ENCODE peak calls at places on chromosomes 16 and 17, in five cellular contexts. One of them, this sample, is unnamed.

GRCh38 chr17:35312346-35312745 is 61.1 kb downstream of the SLFN11 start:
- DNase-seq in AG04449: no peak
- DNase-seq in heart right ventricle: no peak
- DNase-seq in fibroblast of mammary gland: no peak
- DNase-seq in AG04450: no peak
- DNase-seq in this sample: no peak

GRCh38 chr16:68091604-68092261 is 6.6 kb downstream of the NFATC3 start:
- DNase-seq in AG04449: no peak
- DNase-seq in heart right ventricle: no peak
- DNase-seq in fibroblast of mammary gland: peak
- DNase-seq in AG04450: no peak
- DNase-seq in this sample: no peak

GRCh38 chr17:61732169-61732568 is 131.2 kb downstream of the BRIP1 start:
- DNase-seq in AG04449: no peak
- DNase-seq in heart right ventricle: no peak
- DNase-seq in fibroblast of mammary gland: no peak
- DNase-seq in AG04450: no peak
- DNase-seq in this sample: no peak

GRCh38 chr17:41735744-41736143 is 1.3 kb upstream of the HAP1 start:
- DNase-seq in AG04449: no peak
- DNase-seq in heart right ventricle: no peak
- DNase-seq in fibroblast of mammary gland: no peak
- DNase-seq in AG04450: no peak
- DNase-seq in this sample: no peak

GRCh38 chr17:40951011-40951622 is 13.7 kb upstream of the KRT23 start:
- DNase-seq in AG04449: no peak
- DNase-seq in heart right ventricle: no peak
- DNase-seq in fibroblast of mammary gland: no peak
- DNase-seq in AG04450: no peak
- DNase-seq in this sample: no peak

GRCh38 chr16:22123146-22123545 is 30.8 kb downstream of the VWA3A start:
- DNase-seq in AG04449: no peak
- DNase-seq in heart right ventricle: no peak
- DNase-seq in fibroblast of mammary gland: peak
- DNase-seq in AG04450: no peak
- DNase-seq in this sample: peak

GRCh38 chr16:3243882-3244281 is 8.9 kb upstream of the ZNF200 start:
- DNase-seq in AG04449: no peak
- DNase-seq in heart right ventricle: no peak
- DNase-seq in fibroblast of mammary gland: no peak
- DNase-seq in AG04450: no peak
- DNase-seq in this sample: no peak

GRCh38 chr16:22938647-22939046 is 124.7 kb downstream of the HS3ST2 start:
- DNase-seq in AG04449: no peak
- DNase-seq in heart right ventricle: no peak
- DNase-seq in fibroblast of mammary gland: no peak
- DNase-seq in AG04450: no peak
- DNase-seq in this sample: no peak

GRCh38 chr16:842631-843560 is 42.4 kb upstream of the GNG13 start:
- DNase-seq in AG04449: no peak
- DNase-seq in heart right ventricle: no peak
- DNase-seq in fibroblast of mammary gland: no peak
- DNase-seq in AG04450: no peak
- DNase-seq in this sample: no peak

GRCh38 chr16:73523209-73523608 is 475.3 kb upstream of the ZFHX3 start:
- DNase-seq in AG04449: no peak
- DNase-seq in heart right ventricle: no peak
- DNase-seq in fibroblast of mammary gland: no peak
- DNase-seq in AG04450: no peak
- DNase-seq in this sample: no peak

GRCh38 chr17:39966771-39967170 is 4.0 kb downstream of the GSDMA start:
- DNase-seq in AG04449: no peak
- DNase-seq in heart right ventricle: no peak
- DNase-seq in fibroblast of mammary gland: no peak
- DNase-seq in AG04450: no peak
- DNase-seq in this sample: no peak

GRCh38 chr17:40884708-40885512 is at the start of gene KRT20:
- DNase-seq in AG04449: no peak
- DNase-seq in heart right ventricle: no peak
- DNase-seq in fibroblast of mammary gland: no peak
- DNase-seq in AG04450: no peak
- DNase-seq in this sample: peak

GRCh38 chr17:11644265-11645212 is 46.3 kb downstream of the DNAH9 start:
- DNase-seq in AG04449: no peak
- DNase-seq in heart right ventricle: peak
- DNase-seq in fibroblast of mammary gland: peak
- DNase-seq in AG04450: no peak
- DNase-seq in this sample: peak

GRCh38 chr17:1627987-1628855 is at the start of gene SLC43A2:
- DNase-seq in AG04449: no peak
- DNase-seq in heart right ventricle: peak
- DNase-seq in fibroblast of mammary gland: peak
- DNase-seq in AG04450: no peak
- DNase-seq in this sample: peak

GRCh38 chr16:49280022-49280741 is 1.5 kb downstream of the CBLN1 start:
- DNase-seq in AG04449: no peak
- DNase-seq in heart right ventricle: no peak
- DNase-seq in fibroblast of mammary gland: no peak
- DNase-seq in AG04450: no peak
- DNase-seq in this sample: no peak

GRCh38 chr17:75404223-75404738 is 1.2 kb downstream of the GRB2 start:
- DNase-seq in AG04449: no peak
- DNase-seq in heart right ventricle: peak
- DNase-seq in fibroblast of mammary gland: peak
- DNase-seq in AG04450: no peak
- DNase-seq in this sample: peak

GRCh38 chr17:75407655-75408352 is 2.3 kb upstream of the GRB2 start:
- DNase-seq in AG04449: no peak
- DNase-seq in heart right ventricle: no peak
- DNase-seq in fibroblast of mammary gland: no peak
- DNase-seq in AG04450: no peak
- DNase-seq in this sample: no peak

GRCh38 chr17:75405365-75406221 is at the start of gene GRB2:
- DNase-seq in AG04449: no peak
- DNase-seq in heart right ventricle: peak
- DNase-seq in fibroblast of mammary gland: peak
- DNase-seq in AG04450: peak
- DNase-seq in this sample: peak

GRCh38 chr17:75404739-75405364 is 626 bp downstream of the GRB2 start:
- DNase-seq in AG04449: no peak
- DNase-seq in heart right ventricle: peak
- DNase-seq in fibroblast of mammary gland: peak
- DNase-seq in AG04450: no peak
- DNase-seq in this sample: peak

GRCh38 chr17:75406222-75406615 is 741 bp upstream of the GRB2 start:
- DNase-seq in AG04449: no peak
- DNase-seq in heart right ventricle: no peak
- DNase-seq in fibroblast of mammary gland: no peak
- DNase-seq in AG04450: no peak
- DNase-seq in this sample: no peak
- H3K4me3 ChIP-seq in AG04449: peak
- H3K4me3 ChIP-seq in heart right ventricle: no peak
- H3K4me3 ChIP-seq in fibroblast of mammary gland: peak
- H3K4me3 ChIP-seq in AG04450: peak
- H3K4me3 ChIP-seq in this sample: peak

DNA sequence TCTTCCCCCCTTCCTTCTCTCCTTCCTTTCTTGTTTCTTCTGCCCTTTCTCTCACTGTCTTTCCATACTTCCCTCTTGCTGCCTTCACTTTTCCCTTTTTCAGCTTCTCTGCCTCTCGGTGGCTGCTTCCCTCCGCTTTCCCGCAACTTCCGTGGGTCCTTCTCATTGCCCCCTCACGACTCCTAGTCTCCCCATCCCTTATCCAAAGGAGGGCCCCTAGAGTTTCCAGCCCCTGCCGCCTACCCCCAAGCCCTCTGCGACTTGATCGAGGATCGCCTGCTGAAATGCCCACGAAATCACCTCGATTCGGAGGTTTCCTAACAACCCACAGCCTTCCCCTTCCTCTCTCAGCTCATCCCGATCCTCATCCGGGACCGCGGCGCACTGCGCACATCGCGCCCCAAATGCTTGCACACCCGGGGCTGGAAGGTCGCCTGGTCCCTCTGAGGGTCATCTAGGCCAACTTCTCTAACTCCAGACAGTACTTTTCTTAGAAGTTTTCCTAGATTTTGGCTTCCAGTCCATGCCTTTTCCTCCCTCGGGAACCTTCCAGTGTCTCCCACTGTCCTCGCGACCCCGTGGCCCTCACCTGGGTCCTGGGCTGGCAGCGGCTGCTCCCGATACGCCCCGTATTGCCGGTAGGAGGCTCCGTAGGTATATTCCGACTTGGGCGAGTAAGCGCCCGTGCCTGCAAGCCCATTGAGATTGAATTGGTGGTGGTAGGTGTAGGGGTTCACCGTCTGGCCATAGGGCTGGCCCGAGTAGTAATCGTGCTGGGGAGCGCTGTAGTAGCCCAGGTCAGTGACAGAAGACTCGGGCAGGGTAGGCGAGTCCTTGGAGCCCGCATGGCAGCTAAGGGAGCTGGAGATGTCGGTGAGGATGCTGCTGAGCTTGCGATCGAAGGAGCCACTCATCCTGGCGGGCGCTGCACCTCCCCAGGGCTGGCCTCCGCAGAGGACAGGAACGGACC is 654 bp downstream of the DLX3 start:
- DNase-seq in AG04449: no peak
- DNase-seq in heart right ventricle: no peak
- DNase-seq in fibroblast of mammary gland: no peak
- DNase-seq in AG04450: no peak
- DNase-seq in this sample: no peak
- H3K4me3 ChIP-seq in AG04449: peak
- H3K4me3 ChIP-seq in heart right ventricle: no peak
- H3K4me3 ChIP-seq in fibroblast of mammary gland: peak
- H3K4me3 ChIP-seq in AG04450: peak
- H3K4me3 ChIP-seq in this sample: no peak

DNA sequence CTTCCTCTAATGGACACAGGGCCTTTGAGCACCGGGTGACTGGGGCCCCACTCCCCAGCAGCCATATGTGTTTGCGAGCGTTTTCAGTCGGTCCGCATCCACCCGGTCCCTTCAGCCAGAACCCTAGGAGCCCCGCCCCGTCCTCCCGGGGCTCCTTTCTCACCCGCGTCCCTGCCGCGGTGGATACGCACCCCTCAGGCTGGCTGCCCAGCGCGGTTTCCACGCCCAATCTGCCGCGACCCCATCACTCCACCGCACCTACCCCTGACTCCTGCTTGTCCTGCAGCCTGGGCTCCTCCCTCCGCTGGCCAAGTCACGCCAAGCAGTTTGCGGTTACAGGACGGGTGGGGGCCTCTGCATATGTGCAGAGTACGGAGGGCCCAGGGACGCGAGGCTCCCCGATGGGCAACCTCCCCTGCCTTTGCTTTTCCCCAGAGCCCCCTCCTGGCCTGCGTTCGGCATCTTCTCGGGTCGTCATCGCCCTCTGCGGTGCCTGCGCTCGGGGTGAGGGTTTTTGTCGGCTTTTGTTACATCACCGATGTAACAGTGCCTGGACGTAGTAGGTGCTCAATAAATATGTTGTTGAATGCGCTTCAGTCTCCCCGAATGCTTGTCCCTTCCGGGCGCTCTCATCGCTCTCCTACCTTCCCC is 984 bp upstream of the TTYH2 start:
- DNase-seq in AG04449: no peak
- DNase-seq in heart right ventricle: peak
- DNase-seq in fibroblast of mammary gland: peak
- DNase-seq in AG04450: no peak
- DNase-seq in this sample: no peak
- H3K4me3 ChIP-seq in AG04449: peak
- H3K4me3 ChIP-seq in heart right ventricle: peak
- H3K4me3 ChIP-seq in fibroblast of mammary gland: peak
- H3K4me3 ChIP-seq in AG04450: peak
- H3K4me3 ChIP-seq in this sample: no peak

GRCh38 chr17:78605886-78606285 is 28.7 kb upstream of the DNAH17 start:
- DNase-seq in AG04449: no peak
- DNase-seq in heart right ventricle: no peak
- DNase-seq in fibroblast of mammary gland: no peak
- DNase-seq in AG04450: no peak
- DNase-seq in this sample: no peak
- H3K4me3 ChIP-seq in AG04449: no peak
- H3K4me3 ChIP-seq in heart right ventricle: no peak
- H3K4me3 ChIP-seq in fibroblast of mammary gland: no peak
- H3K4me3 ChIP-seq in AG04450: no peak
- H3K4me3 ChIP-seq in this sample: no peak

GRCh38 chr16:85004587-85005205 is 6.6 kb downstream of the ZDHHC7 start:
- DNase-seq in AG04449: peak
- DNase-seq in heart right ventricle: no peak
- DNase-seq in fibroblast of mammary gland: peak
- DNase-seq in AG04450: peak
- DNase-seq in this sample: no peak
- H3K4me3 ChIP-seq in AG04449: no peak
- H3K4me3 ChIP-seq in heart right ventricle: no peak
- H3K4me3 ChIP-seq in fibroblast of mammary gland: no peak
- H3K4me3 ChIP-seq in AG04450: peak
- H3K4me3 ChIP-seq in this sample: peak

GRCh38 chr16:24668481-24669001 is 60.9 kb upstream of the TNRC6A start:
- DNase-seq in AG04449: no peak
- DNase-seq in heart right ventricle: no peak
- DNase-seq in fibroblast of mammary gland: peak
- DNase-seq in AG04450: no peak
- DNase-seq in this sample: peak
- H3K4me3 ChIP-seq in AG04449: no peak
- H3K4me3 ChIP-seq in heart right ventricle: no peak
- H3K4me3 ChIP-seq in fibroblast of mammary gland: no peak
- H3K4me3 ChIP-seq in AG04450: no peak
- H3K4me3 ChIP-seq in this sample: no peak

DNA sequence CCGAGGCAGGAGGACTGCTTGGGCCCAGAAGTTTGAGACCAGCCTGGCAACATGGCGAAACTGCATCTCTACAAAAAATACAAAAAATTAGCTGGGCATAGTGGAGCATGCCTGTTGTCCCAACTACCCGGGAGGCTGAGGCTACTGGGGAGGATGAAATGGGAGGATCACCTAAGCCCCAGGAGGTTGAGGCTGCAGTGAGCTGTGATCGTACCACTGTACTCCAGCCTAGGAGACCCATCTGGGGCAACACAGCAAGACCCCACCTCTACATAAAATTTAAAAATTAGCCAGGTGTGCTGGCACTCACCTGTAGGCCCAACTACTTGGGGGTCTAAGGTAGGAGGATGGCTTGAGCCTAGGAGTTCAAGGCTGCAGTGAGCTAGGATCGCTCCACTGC is 1.8 kb downstream of the PAM16 start:
- DNase-seq in AG04449: no peak
- DNase-seq in heart right ventricle: no peak
- DNase-seq in fibroblast of mammary gland: no peak
- DNase-seq in AG04450: no peak
- DNase-seq in this sample: no peak
- H3K4me3 ChIP-seq in AG04449: no peak
- H3K4me3 ChIP-seq in heart right ventricle: no peak
- H3K4me3 ChIP-seq in fibroblast of mammary gland: no peak
- H3K4me3 ChIP-seq in AG04450: no peak
- H3K4me3 ChIP-seq in this sample: peak

GRCh38 chr17:77466140-77466539 is 325.4 kb downstream of the SEC14L1 start:
- DNase-seq in AG04449: no peak
- DNase-seq in heart right ventricle: no peak
- DNase-seq in fibroblast of mammary gland: no peak
- DNase-seq in AG04450: no peak
- DNase-seq in this sample: no peak
- H3K4me3 ChIP-seq in AG04449: no peak
- H3K4me3 ChIP-seq in heart right ventricle: no peak
- H3K4me3 ChIP-seq in fibroblast of mammary gland: no peak
- H3K4me3 ChIP-seq in AG04450: no peak
- H3K4me3 ChIP-seq in this sample: peak